ENCODE peak calls at places on chromosomes 16 and 17, in ten cellular contexts. J is activated naive CD8-positive, alpha-beta T cell treated with anti-CD3 and anti-CD28 coated beads, Interleukin-2, amount 10 ng/mL, durations not matched to agents 7 days and 5 days; I is right lobe of liver; G is activated CD8-positive, alpha-beta memory T cell treated with anti-CD3 and anti-CD28 coated beads, Interleukin-2, amount 10 ng/mL, durations not matched to agents 7 days and 5 days; Q is T-helper 17 cell; T is K562; C is naive thymus-derived CD8-positive, alpha-beta T cell; V is activated T-cell treated with anti-CD3 and anti-CD28 coated beads, Interleukin-2, amount 50 U/mL, for 4 hours; K is HepG2; E is upper lobe of right lung. X is an unnamed sample.

GRCh38 chr16:82298472-82298871 is 128.4 kb upstream of the MPHOSPH6 start:
- ATAC-seq in J (peak; percentile 40), I (no peak), G (no peak), Q (no peak), T (peak; percentile 51), C (peak; percentile 40), V (no peak), K (no peak), E (no peak), X (no peak)

GRCh38 chr17:65759532-65759931 is 198.1 kb upstream of the AXIN2 start:
- ATAC-seq in J (no peak), I (no peak), G (no peak), Q (no peak), T (no peak), C (no peak), V (no peak), K (no peak), E (no peak), X (no peak)

GRCh38 chr17:80498920-80499410 is 22.6 kb upstream of the NPTX1 start:
- ATAC-seq in J (no peak), I (no peak), G (no peak), Q (no peak), T (no peak), C (no peak), V (no peak), K (peak; percentile 20), E (no peak), X (no peak)

GRCh38 chr17:36182176-36183000 is 6.0 kb upstream of the TBC1D3B start:
- ATAC-seq in J (peak; percentile 10), I (peak; percentile 47), G (no peak), Q (no peak), T (no peak), C (no peak), V (no peak), K (peak; percentile 17), E (peak; percentile 8), X (peak; percentile 41)

GRCh38 chr17:41782142-41782541 is 4.4 kb downstream of the JUP start:
- ATAC-seq in J (no peak), I (no peak), G (no peak), Q (no peak), T (no peak), C (no peak), V (no peak), K (no peak), E (no peak), X (no peak)

GRCh38 chr16:57797526-57798266 is 4.6 kb downstream of the KIFC3 start:
- ATAC-seq in J (no peak), I (peak; percentile 66), G (no peak), Q (no peak), T (no peak), C (no peak), V (no peak), K (peak; percentile 88), E (peak; percentile 78), X (no peak)

GRCh38 chr16:85347213-85347591 is 234.9 kb upstream of the CIBAR2 start:
- ATAC-seq in J (no peak), I (peak; percentile 12), G (no peak), Q (no peak), T (peak; percentile 98), C (no peak), V (peak; percentile 10), K (peak; percentile 71), E (peak; percentile 64), X (no peak)

GRCh38 chr16:58418026-58418425 is 25.8 kb downstream of the GINS3 start:
- ATAC-seq in J (no peak), I (peak; percentile 25), G (no peak), Q (no peak), T (no peak), C (no peak), V (no peak), K (no peak), E (no peak), X (no peak)

GRCh38 chr17:2755941-2756724 is 6.7 kb upstream of the CCDC92B start:
- ATAC-seq in J (no peak), I (no peak), G (no peak), Q (no peak), T (no peak), C (no peak), V (peak; percentile 28), K (peak; percentile 88), E (peak; percentile 28), X (no peak)

GRCh38 chr16:26667271-26667703 is 399.4 kb upstream of the C16orf82 start:
- ATAC-seq in J (no peak), I (no peak), G (no peak), Q (no peak), T (no peak), C (no peak), V (no peak), K (no peak), E (no peak), X (no peak)

GRCh38 chr17:73555199-73555810 is 88.9 kb downstream of the SDK2 start:
- ATAC-seq in J (no peak), I (no peak), G (no peak), Q (no peak), T (no peak), C (no peak), V (no peak), K (no peak), E (no peak), X (no peak)

GRCh38 chr16:25416002-25416401 is 158.4 kb upstream of the ZKSCAN2 start:
- ATAC-seq in J (no peak), I (no peak), G (no peak), Q (no peak), T (no peak), C (no peak), V (no peak), K (no peak), E (no peak), X (no peak)

GRCh38 chr17:83096401-83097220 is 17.2 kb downstream of the METRNL start:
- ATAC-seq in J (no peak), I (no peak), G (no peak), Q (no peak), T (no peak), C (no peak), V (no peak), K (no peak), E (peak; percentile 16), X (no peak)

GRCh38 chr17:17175340-17175739 is 30.8 kb downstream of the PLD6 start:
- ATAC-seq in J (no peak), I (no peak), G (no peak), Q (no peak), T (no peak), C (no peak), V (no peak), K (no peak), E (no peak), X (no peak)

GRCh38 chr16:84631153-84631466 is 13.2 kb upstream of the COTL1 start:
- ATAC-seq in J (peak; percentile 44), I (no peak), G (peak; percentile 45), Q (peak; percentile 51), T (no peak), C (peak; percentile 10), V (no peak), K (no peak), E (no peak), X (no peak)

GRCh38 chr16:756428-756827 is 4.1 kb upstream of the MSLN start:
- ATAC-seq in J (no peak), I (no peak), G (no peak), Q (no peak), T (no peak), C (no peak), V (peak; percentile 37), K (no peak), E (no peak), X (no peak)

GRCh38 chr16:61937646-61938045 is 98.6 kb downstream of the CDH8 start:
- ATAC-seq in J (no peak), I (no peak), G (no peak), Q (no peak), T (no peak), C (no peak), V (no peak), K (no peak), E (no peak), X (no peak)

GRCh38 chr17:50363217-50364060 is 9.5 kb downstream of the MRPL27 start:
- ATAC-seq in J (no peak), I (no peak), G (no peak), Q (no peak), T (no peak), C (no peak), V (no peak), K (peak; percentile 35), E (no peak), X (no peak)

GRCh38 chr17:74305865-74306654 is 20.0 kb upstream of the KIF19 start:
- ATAC-seq in J (peak; percentile 50), I (no peak), G (peak; percentile 46), Q (no peak), T (peak; percentile 27), C (no peak), V (no peak), K (no peak), E (no peak), X (no peak)

GRCh38 chr17:75356260-75356937 is 49.1 kb downstream of the GRB2 start:
- ATAC-seq in J (no peak), I (peak; percentile 54), G (no peak), Q (no peak), T (no peak), C (no peak), V (no peak), K (peak; percentile 78), E (no peak), X (no peak)

GRCh38 chr16:79411805-79412204 is 188.7 kb downstream of the MAF start:
- ATAC-seq in J (no peak), I (no peak), G (no peak), Q (no peak), T (no peak), C (no peak), V (peak; percentile 63), K (no peak), E (no peak), X (no peak)

GRCh38 chr17:38549285-38549684 is 56.5 kb downstream of the SRCIN1 start:
- ATAC-seq in J (no peak), I (no peak), G (no peak), Q (no peak), T (no peak), C (no peak), V (no peak), K (no peak), E (no peak), X (no peak)

GRCh38 chr17:82246365-82247174 is 17.7 kb downstream of the SLC16A3 start:
- ATAC-seq in J (no peak), I (no peak), G (no peak), Q (no peak), T (no peak), C (no peak), V (no peak), K (no peak), E (no peak), X (peak; percentile 36)

GRCh38 chr17:10087333-10087732 is 111.1 kb downstream of the GAS7 start:
- ATAC-seq in J (no peak), I (no peak), G (no peak), Q (no peak), T (no peak), C (no peak), V (no peak), K (no peak), E (peak; percentile 66), X (no peak)

GRCh38 chr17:57164814-57165213 is 79.8 kb downstream of the AKAP1 start:
- ATAC-seq in J (no peak), I (no peak), G (no peak), Q (no peak), T (no peak), C (no peak), V (no peak), K (no peak), E (no peak), X (no peak)

GRCh38 chr17:72162569-72162968 is 41.7 kb downstream of the SOX9 start:
- ATAC-seq in J (no peak), I (no peak), G (no peak), Q (no peak), T (no peak), C (no peak), V (no peak), K (no peak), E (no peak), X (no peak)

GRCh38 chr17:38897671-38898290 is 27.6 kb upstream of the LASP1NB start:
- ATAC-seq in J (no peak), I (peak; percentile 29), G (no peak), Q (no peak), T (no peak), C (no peak), V (no peak), K (peak; percentile 59), E (peak; percentile 1), X (peak; percentile 29)

GRCh38 chr16:75570351-75571104 is 4.3 kb downstream of the GABARAPL2 start:
- ATAC-seq in J (no peak), I (no peak), G (no peak), Q (no peak), T (no peak), C (no peak), V (no peak), K (no peak), E (no peak), X (no peak)

X was measured in gastroesophageal sphincter.